ENCODE peak calls at places on chromosome 3, in five cellular contexts. One of them, this sample, is unnamed.

GRCh38 chr3:50383750-50384149 is 24.4 kb upstream of the TMEM115 start:
- DNase-seq in breast epithelium: no peak
- DNase-seq in epithelial cell of proximal tubule: no peak
- DNase-seq in fibroblast of pulmonary artery: no peak
- DNase-seq in kidney: no peak
- DNase-seq in this sample: no peak

GRCh38 chr3:59872121-59872520 is 822.3 kb upstream of the CFAP20DC start:
- DNase-seq in breast epithelium: no peak
- DNase-seq in epithelial cell of proximal tubule: no peak
- DNase-seq in fibroblast of pulmonary artery: no peak
- DNase-seq in kidney: no peak
- DNase-seq in this sample: no peak

GRCh38 chr3:180870008-180870733 is 42.3 kb upstream of the FXR1 start:
- DNase-seq in breast epithelium: no peak
- DNase-seq in epithelial cell of proximal tubule: no peak
- DNase-seq in fibroblast of pulmonary artery: peak; percentile 50
- DNase-seq in kidney: peak; percentile 71
- DNase-seq in this sample: peak; percentile 57

GRCh38 chr3:143337387-143337786 is 217.8 kb downstream of the CHST2 start:
- DNase-seq in breast epithelium: no peak
- DNase-seq in epithelial cell of proximal tubule: no peak
- DNase-seq in fibroblast of pulmonary artery: no peak
- DNase-seq in kidney: no peak
- DNase-seq in this sample: no peak

GRCh38 chr3:21163961-21164360 is 587.0 kb downstream of the ZNF385D start:
- DNase-seq in breast epithelium: no peak
- DNase-seq in epithelial cell of proximal tubule: no peak
- DNase-seq in fibroblast of pulmonary artery: no peak
- DNase-seq in kidney: no peak
- DNase-seq in this sample: no peak

GRCh38 chr3:187739125-187739560 is 6.1 kb downstream of the BCL6 start:
- DNase-seq in breast epithelium: no peak
- DNase-seq in epithelial cell of proximal tubule: no peak
- DNase-seq in fibroblast of pulmonary artery: no peak
- DNase-seq in kidney: peak; percentile 89
- DNase-seq in this sample: no peak

GRCh38 chr3:44100298-44100695 is 141.4 kb upstream of the TOPAZ1 start:
- DNase-seq in breast epithelium: no peak
- DNase-seq in epithelial cell of proximal tubule: no peak
- DNase-seq in fibroblast of pulmonary artery: no peak
- DNase-seq in kidney: no peak
- DNase-seq in this sample: no peak

GRCh38 chr3:143363276-143363675 is 243.7 kb downstream of the CHST2 start:
- DNase-seq in breast epithelium: no peak
- DNase-seq in epithelial cell of proximal tubule: no peak
- DNase-seq in fibroblast of pulmonary artery: peak; percentile 57
- DNase-seq in kidney: no peak
- DNase-seq in this sample: no peak

GRCh38 chr3:177333535-177334495 is 136.5 kb upstream of the TBL1XR1 start:
- DNase-seq in breast epithelium: no peak
- DNase-seq in epithelial cell of proximal tubule: no peak
- DNase-seq in fibroblast of pulmonary artery: no peak
- DNase-seq in kidney: peak; percentile 82
- DNase-seq in this sample: no peak

GRCh38 chr3:58577269-58577821 is at the start of gene FAM107A:
- DNase-seq in breast epithelium: peak; percentile 57
- DNase-seq in epithelial cell of proximal tubule: peak; percentile 52
- DNase-seq in fibroblast of pulmonary artery: peak; percentile 85
- DNase-seq in kidney: peak; percentile 83
- DNase-seq in this sample: peak; percentile 80

GRCh38 chr3:80334534-80334933 is 566.7 kb upstream of the ROBO1 start:
- DNase-seq in breast epithelium: no peak
- DNase-seq in epithelial cell of proximal tubule: no peak
- DNase-seq in fibroblast of pulmonary artery: no peak
- DNase-seq in kidney: no peak
- DNase-seq in this sample: no peak

GRCh38 chr3:192296845-192297244 is 430.5 kb downstream of the FGF12 start:
- DNase-seq in breast epithelium: no peak
- DNase-seq in epithelial cell of proximal tubule: no peak
- DNase-seq in fibroblast of pulmonary artery: no peak
- DNase-seq in kidney: no peak
- DNase-seq in this sample: no peak

GRCh38 chr3:28940530-28940929 is 340.3 kb upstream of the RBMS3 start:
- DNase-seq in breast epithelium: peak; percentile 27
- DNase-seq in epithelial cell of proximal tubule: peak; percentile 68
- DNase-seq in fibroblast of pulmonary artery: peak; percentile 90
- DNase-seq in kidney: no peak
- DNase-seq in this sample: peak; percentile 48

GRCh38 chr3:126947429-126947828 is 35.5 kb upstream of the PLXNA1 start:
- DNase-seq in breast epithelium: no peak
- DNase-seq in epithelial cell of proximal tubule: no peak
- DNase-seq in fibroblast of pulmonary artery: no peak
- DNase-seq in kidney: no peak
- DNase-seq in this sample: no peak

GRCh38 chr3:36905545-36905944 is 39.3 kb downstream of the TRANK1 start:
- DNase-seq in breast epithelium: no peak
- DNase-seq in epithelial cell of proximal tubule: no peak
- DNase-seq in fibroblast of pulmonary artery: no peak
- DNase-seq in kidney: no peak
- DNase-seq in this sample: no peak

GRCh38 chr3:51568041-51568440 is 29.5 kb downstream of the RAD54L2 start:
- DNase-seq in breast epithelium: no peak
- DNase-seq in epithelial cell of proximal tubule: no peak
- DNase-seq in fibroblast of pulmonary artery: no peak
- DNase-seq in kidney: no peak
- DNase-seq in this sample: no peak

GRCh38 chr3:73007992-73008712 is 11.5 kb downstream of the PPP4R2 start:
- DNase-seq in breast epithelium: no peak
- DNase-seq in epithelial cell of proximal tubule: no peak
- DNase-seq in fibroblast of pulmonary artery: no peak
- DNase-seq in kidney: no peak
- DNase-seq in this sample: no peak

GRCh38 chr3:64340636-64341240 is 115.5 kb upstream of the PRICKLE2 start:
- DNase-seq in breast epithelium: no peak
- DNase-seq in epithelial cell of proximal tubule: no peak
- DNase-seq in fibroblast of pulmonary artery: peak; percentile 75
- DNase-seq in kidney: no peak
- DNase-seq in this sample: no peak
- H3K4me3 ChIP-seq in breast epithelium: peak overlapping the region; percentile 5
- H3K4me3 ChIP-seq in epithelial cell of proximal tubule: no peak overlapping the region
- H3K4me3 ChIP-seq in fibroblast of pulmonary artery: no peak overlapping the region
- H3K4me3 ChIP-seq in kidney: no peak overlapping the region
- H3K4me3 ChIP-seq in this sample: no peak overlapping the region

GRCh38 chr3:48422691-48423090 is 7.2 kb downstream of the PLXNB1 start:
- DNase-seq in breast epithelium: no peak
- DNase-seq in epithelial cell of proximal tubule: no peak
- DNase-seq in fibroblast of pulmonary artery: no peak
- DNase-seq in kidney: no peak
- DNase-seq in this sample: no peak

GRCh38 chr3:48425281-48425812 is 4.5 kb downstream of the PLXNB1 start:
- DNase-seq in breast epithelium: no peak
- DNase-seq in epithelial cell of proximal tubule: no peak
- DNase-seq in fibroblast of pulmonary artery: no peak
- DNase-seq in kidney: peak; percentile 78
- DNase-seq in this sample: no peak

GRCh38 chr3:48423883-48424695 is 5.8 kb downstream of the PLXNB1 start:
- DNase-seq in breast epithelium: no peak
- DNase-seq in epithelial cell of proximal tubule: no peak
- DNase-seq in fibroblast of pulmonary artery: no peak
- DNase-seq in kidney: no peak
- DNase-seq in this sample: no peak

GRCh38 chr3:48422272-48422671 is 7.6 kb downstream of the PLXNB1 start:
- DNase-seq in breast epithelium: no peak
- DNase-seq in epithelial cell of proximal tubule: no peak
- DNase-seq in fibroblast of pulmonary artery: no peak
- DNase-seq in kidney: no peak
- DNase-seq in this sample: no peak

GRCh38 chr3:48423241-48423882 is 6.5 kb downstream of the PLXNB1 start:
- DNase-seq in breast epithelium: no peak
- DNase-seq in epithelial cell of proximal tubule: no peak
- DNase-seq in fibroblast of pulmonary artery: no peak
- DNase-seq in kidney: no peak
- DNase-seq in this sample: no peak
- H3K4me3 ChIP-seq in breast epithelium: no peak overlapping the region
- H3K4me3 ChIP-seq in epithelial cell of proximal tubule: no peak overlapping the region
- H3K4me3 ChIP-seq in fibroblast of pulmonary artery: no peak overlapping the region
- H3K4me3 ChIP-seq in kidney: no peak overlapping the region
- H3K4me3 ChIP-seq in this sample: no peak overlapping the region

DNA sequence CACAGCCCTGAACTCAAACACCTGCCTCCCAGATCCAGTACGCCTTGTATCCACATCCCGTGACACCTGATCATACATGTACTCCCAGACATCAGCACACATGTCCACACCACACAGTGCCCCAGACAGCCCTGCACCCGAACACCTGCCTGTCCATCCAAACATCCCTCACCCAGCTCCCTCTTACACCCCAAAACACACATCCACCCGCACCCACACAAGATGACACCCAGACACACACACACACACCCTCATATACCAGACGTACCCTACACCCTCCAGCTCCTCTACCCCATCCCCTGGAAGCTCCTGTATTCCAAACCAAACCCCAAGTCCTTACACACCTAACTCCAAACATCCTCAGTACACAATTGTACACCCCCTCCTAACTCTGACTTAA is 735 bp downstream of the CAMK1 start:
- DNase-seq in breast epithelium: no peak
- DNase-seq in epithelial cell of proximal tubule: no peak
- DNase-seq in fibroblast of pulmonary artery: no peak
- DNase-seq in kidney: no peak
- DNase-seq in this sample: no peak
- H3K4me3 ChIP-seq in breast epithelium: peak overlapping the region; percentile 79
- H3K4me3 ChIP-seq in epithelial cell of proximal tubule: peak overlapping the region; percentile 74
- H3K4me3 ChIP-seq in fibroblast of pulmonary artery: peak overlapping the region; percentile 67
- H3K4me3 ChIP-seq in kidney: peak overlapping the region; percentile 73
- H3K4me3 ChIP-seq in this sample: peak overlapping the region; percentile 34

DNA sequence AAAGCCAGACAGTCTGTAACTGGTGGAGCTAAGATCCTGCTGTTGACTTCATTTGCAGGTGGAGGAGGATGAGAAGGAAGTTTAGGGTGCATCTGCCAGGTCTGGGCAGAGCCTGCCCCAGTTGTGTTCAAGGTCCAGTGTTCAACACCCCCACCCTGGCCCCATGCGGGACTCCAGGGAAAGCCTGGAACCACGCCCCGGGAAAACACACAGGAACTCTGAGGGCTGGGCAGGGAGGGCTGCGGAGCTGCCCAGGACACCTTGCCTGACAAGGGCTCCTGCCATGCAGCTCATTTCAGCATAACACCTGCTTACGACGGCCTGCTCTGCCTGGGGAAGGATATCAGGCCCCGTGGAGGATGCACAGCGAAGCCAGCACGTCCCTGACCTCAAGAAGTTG is 286.3 kb downstream of the XXYLT1 start:
- DNase-seq in breast epithelium: peak; percentile 17
- DNase-seq in epithelial cell of proximal tubule: no peak
- DNase-seq in fibroblast of pulmonary artery: no peak
- DNase-seq in kidney: no peak
- DNase-seq in this sample: no peak
- H3K4me3 ChIP-seq in breast epithelium: peak overlapping the region; percentile 48
- H3K4me3 ChIP-seq in epithelial cell of proximal tubule: peak overlapping the region; percentile 19
- H3K4me3 ChIP-seq in fibroblast of pulmonary artery: peak overlapping the region; percentile 22
- H3K4me3 ChIP-seq in kidney: peak overlapping the region; percentile 41
- H3K4me3 ChIP-seq in this sample: no peak overlapping the region

GRCh38 chr3:87084868-87085267 is 93.9 kb upstream of the VGLL3 start:
- DNase-seq in breast epithelium: no peak
- DNase-seq in epithelial cell of proximal tubule: no peak
- DNase-seq in fibroblast of pulmonary artery: peak; percentile 29
- DNase-seq in kidney: no peak
- DNase-seq in this sample: no peak

GRCh38 chr3:87088984-87089841 is 98.3 kb upstream of the VGLL3 start:
- DNase-seq in breast epithelium: peak; percentile 65
- DNase-seq in epithelial cell of proximal tubule: no peak
- DNase-seq in fibroblast of pulmonary artery: peak; percentile 84
- DNase-seq in kidney: peak; percentile 74
- DNase-seq in this sample: peak; percentile 80

GRCh38 chr3:87082806-87083440 is 92.0 kb upstream of the VGLL3 start:
- DNase-seq in breast epithelium: no peak
- DNase-seq in epithelial cell of proximal tubule: no peak
- DNase-seq in fibroblast of pulmonary artery: peak; percentile 83
- DNase-seq in kidney: no peak
- DNase-seq in this sample: no peak

DNA sequence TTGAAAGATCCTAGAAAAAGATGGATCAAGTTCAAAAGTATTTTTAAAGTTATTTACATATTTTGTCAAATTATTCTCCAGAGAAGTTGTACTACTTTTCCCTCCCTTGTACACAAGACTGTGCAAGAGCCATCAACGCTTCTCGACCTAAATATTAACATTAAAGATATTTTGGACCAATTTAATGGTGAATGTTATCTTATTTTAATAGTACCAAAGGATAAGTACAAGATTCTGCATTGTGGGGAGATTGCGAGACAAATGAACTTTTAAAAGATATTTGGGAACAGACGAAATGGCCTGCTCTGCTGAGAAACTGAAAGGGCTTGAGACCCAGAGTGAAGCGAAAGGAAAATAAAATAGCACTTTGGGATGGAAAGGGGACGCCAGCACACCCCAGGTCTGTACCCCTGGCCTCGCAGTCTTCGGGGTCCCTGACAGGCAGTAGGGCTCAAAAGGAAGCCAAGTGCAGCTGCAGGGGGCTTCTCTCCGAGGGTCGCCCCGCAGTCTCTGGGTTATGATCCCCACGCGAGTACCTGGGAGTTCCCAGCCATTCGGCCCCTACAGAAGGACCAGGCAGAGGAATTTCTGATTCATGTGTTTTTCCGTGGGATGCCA is 97.5 kb upstream of the VGLL3 start:
- DNase-seq in breast epithelium: no peak
- DNase-seq in epithelial cell of proximal tubule: no peak
- DNase-seq in fibroblast of pulmonary artery: peak; percentile 18
- DNase-seq in kidney: no peak
- DNase-seq in this sample: no peak
- H3K4me3 ChIP-seq in breast epithelium: peak overlapping the region; percentile 86
- H3K4me3 ChIP-seq in epithelial cell of proximal tubule: peak overlapping the region; percentile 68
- H3K4me3 ChIP-seq in fibroblast of pulmonary artery: peak overlapping the region; percentile 59
- H3K4me3 ChIP-seq in kidney: peak overlapping the region; percentile 72
- H3K4me3 ChIP-seq in this sample: peak overlapping the region; percentile 51

GRCh38 chr3:182450942-182451607 is 342.2 kb upstream of the ATP11B start:
- DNase-seq in breast epithelium: no peak
- DNase-seq in epithelial cell of proximal tubule: no peak
- DNase-seq in fibroblast of pulmonary artery: no peak
- DNase-seq in kidney: no peak
- DNase-seq in this sample: no peak

GRCh38 chr3:182455011-182455410 is 338.3 kb upstream of the ATP11B start:
- DNase-seq in breast epithelium: no peak
- DNase-seq in epithelial cell of proximal tubule: no peak
- DNase-seq in fibroblast of pulmonary artery: no peak
- DNase-seq in kidney: no peak
- DNase-seq in this sample: no peak

DNA sequence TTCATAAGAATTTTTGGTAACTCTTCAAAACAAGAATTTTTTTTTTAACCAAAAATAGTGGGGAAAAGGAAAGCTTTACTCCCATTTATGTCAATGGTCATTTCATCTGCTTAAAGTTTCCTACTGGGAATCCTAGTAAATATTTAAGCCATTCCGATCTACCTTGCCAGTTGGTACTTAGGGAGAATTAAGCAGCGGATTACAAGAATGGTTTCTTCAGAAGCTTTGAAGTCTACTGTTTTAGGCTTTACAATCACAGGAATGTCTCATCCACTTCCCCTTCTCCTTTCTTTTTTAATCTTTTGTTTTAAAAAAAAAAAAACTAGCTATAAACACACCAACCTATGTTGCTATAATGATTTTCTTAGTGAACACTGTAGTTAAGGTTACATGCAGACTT is 341.4 kb upstream of the ATP11B start:
- DNase-seq in breast epithelium: no peak
- DNase-seq in epithelial cell of proximal tubule: no peak
- DNase-seq in fibroblast of pulmonary artery: no peak
- DNase-seq in kidney: no peak
- DNase-seq in this sample: no peak
- H3K4me3 ChIP-seq in breast epithelium: no peak overlapping the region
- H3K4me3 ChIP-seq in epithelial cell of proximal tubule: no peak overlapping the region
- H3K4me3 ChIP-seq in fibroblast of pulmonary artery: no peak overlapping the region
- H3K4me3 ChIP-seq in kidney: no peak overlapping the region
- H3K4me3 ChIP-seq in this sample: no peak overlapping the region

This sample was measured in MG63.